ENCODE peak calls at places on chromosomes 7 and 10, in four cellular contexts. N is mucosa of gallbladder; Y is stimulated activated CD8-positive, alpha-beta memory T cell treated with anti-CD3 and anti-CD28 coated beads, Interleukin-15, amount 100 ng/mL, for 4 hours; K is MV-4-11. X is an unnamed sample.

GRCh38 chr7:20220824-20221547 is 3.8 kb upstream of the MACC1 start:
- DNase-seq in K (peak; percentile 90), N (no peak), Y (no peak), X (no peak)

GRCh38 chr7:142130282-142130681 is 18.8 kb downstream of the MGAM2 start:
- DNase-seq in Y (no peak), N (no peak), K (no peak), X (no peak)

GRCh38 chr10:35925511-35925910 is 283.4 kb upstream of the FZD8 start:
- DNase-seq in Y (no peak), N (no peak), K (no peak), X (no peak)

GRCh38 chr10:29719281-29719675 is 84.5 kb upstream of the SVIL start:
- DNase-seq in K (no peak), Y (no peak), N (no peak), X (no peak)

GRCh38 chr7:122628651-122629411 is 70.1 kb downstream of the RNF133 start:
- DNase-seq in N (no peak), Y (no peak), K (no peak), X (no peak)

GRCh38 chr10:5147255-5147980 is 37.5 kb downstream of the AKR1C8 start:
- DNase-seq in N (peak; percentile 65), Y (no peak), K (no peak), X (peak; percentile 65)

GRCh38 chr10:4892681-4893080 is 66.7 kb downstream of the AKR1E2 start:
- DNase-seq in N (no peak), K (no peak), Y (no peak), X (no peak)

GRCh38 chr7:1024331-1024761 is 20.0 kb upstream of the GPR146 start:
- DNase-seq in Y (no peak), N (no peak), K (peak; percentile 90), X (no peak)

GRCh38 chr7:139629392-139630082 is 106.1 kb downstream of the CLEC2L start:
- DNase-seq in K (peak; percentile 10), N (no peak), Y (no peak), X (no peak)

GRCh38 chr10:88117869-88118632 is 254.6 kb downstream of the PTEN start:
- DNase-seq in K (peak; percentile 77), N (no peak), Y (no peak), X (no peak)

GRCh38 chr7:69553190-69553589 is 45.1 kb upstream of the AUTS2 start:
- DNase-seq in N (no peak), K (no peak), Y (no peak), X (no peak)

GRCh38 chr7:117683736-117684135 is 189.5 kb downstream of the CTTNBP2 start:
- DNase-seq in Y (no peak), N (no peak), K (no peak), X (no peak)

GRCh38 chr10:32893431-32893830 is 64.6 kb downstream of the ITGB1 start:
- DNase-seq in N (no peak), Y (no peak), K (no peak), X (no peak)

GRCh38 chr10:4807803-4808507 is 18.1 kb upstream of the AKR1E2 start:
- DNase-seq in Y (no peak), K (no peak), N (no peak), X (no peak)

GRCh38 chr10:78415111-78415510 is 381.4 kb downstream of the RPS24 start:
- DNase-seq in K (no peak), N (no peak), Y (no peak), X (no peak)

GRCh38 chr7:108561047-108561619 is 8.4 kb downstream of the THAP5 start:
- DNase-seq in K (peak; percentile 30), Y (no peak), N (no peak), X (no peak)

GRCh38 chr10:105837951-105838350 is 1196.9 kb downstream of the SORCS3 start:
- DNase-seq in Y (no peak), N (no peak), K (peak; percentile 28), X (no peak)

GRCh38 chr7:120838281-120838682 is 19.7 kb downstream of the TSPAN12 start:
- DNase-seq in K (no peak), Y (no peak), N (no peak), X (no peak)

GRCh38 chr7:70303309-70303708 is 705.0 kb downstream of the AUTS2 start:
- DNase-seq in K (peak; percentile 48), Y (no peak), N (no peak), X (no peak)

GRCh38 chr7:107506683-107507339 is 37.0 kb downstream of the GPR22 start:
- DNase-seq in Y (no peak), N (peak; percentile 47), K (peak; percentile 81), X (peak; percentile 91)

GRCh38 chr10:72056113-72056512 is 32.2 kb downstream of the SPOCK2 start:
- DNase-seq in N (no peak), K (no peak), Y (no peak), X (peak; percentile 85)

GRCh38 chr7:48321319-48322010 is 150.2 kb downstream of the ABCA13 start:
- DNase-seq in K (no peak), N (no peak), Y (no peak), X (no peak)

GRCh38 chr10:69696073-69696731 is 66.2 kb downstream of the FAM241B start:
- DNase-seq in K (peak; percentile 15), Y (no peak), N (no peak), X (no peak)

GRCh38 chr7:77544523-77544922 is 7.4 kb downstream of the PTPN12 start:
- DNase-seq in K (no peak), N (no peak), Y (no peak), X (no peak)

GRCh38 chr10:25304606-25305005 is 129.8 kb downstream of the GPR158 start:
- DNase-seq in Y (no peak), N (no peak), K (no peak), X (no peak)

GRCh38 chr10:123637326-123637880 is 28.8 kb upstream of the GPR26 start:
- DNase-seq in N (no peak), K (peak; percentile 46), Y (no peak), X (no peak)

GRCh38 chr7:99618726-99619125 is 2.0 kb downstream of the ZSCAN25 start:
- DNase-seq in K (no peak), N (peak; percentile 3), Y (no peak), X (no peak)

GRCh38 chr7:74235525-74236269 is 18.5 kb downstream of the RFC2 start:
- DNase-seq in N (no peak), Y (no peak), K (no peak), X (no peak)

GRCh38 chr7:110407706-110408105 is 683.2 kb upstream of the LRRN3 start:
- DNase-seq in Y (no peak), N (no peak), K (peak; percentile 25), X (no peak)

GRCh38 chr10:6269953-6270867 is 67.5 kb downstream of the PFKFB3 start:
- DNase-seq in K (peak; percentile 47), Y (peak; percentile 42), N (peak; percentile 45), X (peak; percentile 38)

GRCh38 chr10:114199239-114199638 is 20.1 kb downstream of the TDRD1 start:
- DNase-seq in Y (no peak), N (no peak), K (no peak), X (no peak)

GRCh38 chr10:68135922-68136718 is 26.8 kb downstream of the MYPN start:
- DNase-seq in Y (no peak), K (no peak), N (no peak), X (no peak)

GRCh38 chr7:34756691-34757090 is 98.7 kb downstream of the NPSR1 start:
- DNase-seq in Y (no peak), K (no peak), N (no peak), X (no peak)

GRCh38 chr7:32227746-32228145 is 157.5 kb upstream of the PDE1C start:
- DNase-seq in Y (no peak), K (no peak), N (no peak), X (no peak)

GRCh38 chr10:122139627-122140151 is 131.4 kb upstream of the BTBD16 start:
- DNase-seq in K (no peak), N (no peak), Y (no peak), X (no peak)

GRCh38 chr10:43380610-43381222 is 9.3 kb downstream of the FXYD4 start:
- DNase-seq in Y (no peak), K (no peak), N (no peak), X (no peak)

GRCh38 chr7:87106974-87107612 is 45.2 kb upstream of the DMTF1 start:
- DNase-seq in N (no peak), Y (no peak), K (no peak), X (no peak)

GRCh38 chr10:76124230-76124629 is 692.8 kb downstream of the LRMDA start:
- DNase-seq in N (no peak), Y (no peak), K (no peak), X (no peak)

X was measured in stomach.